ENCODE peak calls at places on chromosomes 13 and 19, in five cellular contexts. One of them, this sample, is unnamed.
A peak's percentile ranks its signal among the peaks of the same experiment; 100 is the strongest.

GRCh38 chr13:40341501-40341900 is 324.9 kb downstream of the FOXO1 start:
- DNase-seq in breast epithelium: no peak
- DNase-seq in smooth muscle cell of the brain vasculature: no peak
- DNase-seq in activated T-helper 1 cell treated with Interleukin-2 at 50 U/mL for 16 hours: no peak
- DNase-seq in type B pancreatic cell: no peak
- DNase-seq in this sample: no peak

GRCh38 chr19:46076951-46077814 is 36.4 kb upstream of the IGFL4 start:
- DNase-seq in breast epithelium: peak; percentile 47
- DNase-seq in smooth muscle cell of the brain vasculature: no peak
- DNase-seq in activated T-helper 1 cell treated with Interleukin-2 at 50 U/mL for 16 hours: no peak
- DNase-seq in type B pancreatic cell: peak; percentile 82
- DNase-seq in this sample: peak; percentile 93

GRCh38 chr13:67229438-67230242 is 496 bp downstream of the PCDH9 start:
- DNase-seq in breast epithelium: no peak
- DNase-seq in smooth muscle cell of the brain vasculature: no peak
- DNase-seq in activated T-helper 1 cell treated with Interleukin-2 at 50 U/mL for 16 hours: no peak
- DNase-seq in type B pancreatic cell: no peak
- DNase-seq in this sample: peak; percentile 16

GRCh38 chr13:100544866-100545683 is 43.5 kb downstream of the GGACT start:
- DNase-seq in breast epithelium: peak; percentile 80
- DNase-seq in smooth muscle cell of the brain vasculature: no peak
- DNase-seq in activated T-helper 1 cell treated with Interleukin-2 at 50 U/mL for 16 hours: no peak
- DNase-seq in type B pancreatic cell: peak; percentile 59
- DNase-seq in this sample: no peak

GRCh38 chr13:40406405-40407138 is 259.9 kb downstream of the FOXO1 start:
- DNase-seq in breast epithelium: no peak
- DNase-seq in smooth muscle cell of the brain vasculature: no peak
- DNase-seq in activated T-helper 1 cell treated with Interleukin-2 at 50 U/mL for 16 hours: no peak
- DNase-seq in type B pancreatic cell: no peak
- DNase-seq in this sample: no peak

GRCh38 chr19:5451494-5451893 is 3.7 kb upstream of the ZNRF4 start:
- DNase-seq in breast epithelium: no peak
- DNase-seq in smooth muscle cell of the brain vasculature: no peak
- DNase-seq in activated T-helper 1 cell treated with Interleukin-2 at 50 U/mL for 16 hours: no peak
- DNase-seq in type B pancreatic cell: no peak
- DNase-seq in this sample: no peak

GRCh38 chr19:30662211-30662861 is 290.2 kb downstream of the ZNF536 start:
- DNase-seq in breast epithelium: no peak
- DNase-seq in smooth muscle cell of the brain vasculature: no peak
- DNase-seq in activated T-helper 1 cell treated with Interleukin-2 at 50 U/mL for 16 hours: no peak
- DNase-seq in type B pancreatic cell: peak; percentile 47
- DNase-seq in this sample: no peak

GRCh38 chr13:20337894-20338551 is 105.9 kb upstream of the GJB6 start:
- DNase-seq in breast epithelium: no peak
- DNase-seq in smooth muscle cell of the brain vasculature: no peak
- DNase-seq in activated T-helper 1 cell treated with Interleukin-2 at 50 U/mL for 16 hours: no peak
- DNase-seq in type B pancreatic cell: no peak
- DNase-seq in this sample: no peak

GRCh38 chr19:44050740-44051653 is 839 bp upstream of the ZNF223 start:
- DNase-seq in breast epithelium: no peak
- DNase-seq in smooth muscle cell of the brain vasculature: no peak
- DNase-seq in activated T-helper 1 cell treated with Interleukin-2 at 50 U/mL for 16 hours: no peak
- DNase-seq in type B pancreatic cell: no peak
- DNase-seq in this sample: no peak

GRCh38 chr13:35190241-35190640 is 248.2 kb downstream of the NBEA start:
- DNase-seq in breast epithelium: no peak
- DNase-seq in smooth muscle cell of the brain vasculature: no peak
- DNase-seq in activated T-helper 1 cell treated with Interleukin-2 at 50 U/mL for 16 hours: no peak
- DNase-seq in type B pancreatic cell: no peak
- DNase-seq in this sample: no peak

GRCh38 chr13:36059366-36059765 is 71.8 kb downstream of the DCLK1 start:
- DNase-seq in breast epithelium: no peak
- DNase-seq in smooth muscle cell of the brain vasculature: no peak
- DNase-seq in activated T-helper 1 cell treated with Interleukin-2 at 50 U/mL for 16 hours: no peak
- DNase-seq in type B pancreatic cell: no peak
- DNase-seq in this sample: no peak

GRCh38 chr13:47901451-47901850 is 99.6 kb downstream of the SUCLA2 start:
- DNase-seq in breast epithelium: no peak
- DNase-seq in smooth muscle cell of the brain vasculature: peak; percentile 29
- DNase-seq in activated T-helper 1 cell treated with Interleukin-2 at 50 U/mL for 16 hours: no peak
- DNase-seq in type B pancreatic cell: no peak
- DNase-seq in this sample: no peak

GRCh38 chr13:51619614-51620013 is 35.4 kb downstream of the WDFY2 start:
- DNase-seq in breast epithelium: no peak
- DNase-seq in smooth muscle cell of the brain vasculature: no peak
- DNase-seq in activated T-helper 1 cell treated with Interleukin-2 at 50 U/mL for 16 hours: no peak
- DNase-seq in type B pancreatic cell: no peak
- DNase-seq in this sample: no peak

GRCh38 chr13:26310003-26310402 is 56.1 kb downstream of the CDK8 start:
- DNase-seq in breast epithelium: no peak
- DNase-seq in smooth muscle cell of the brain vasculature: no peak
- DNase-seq in activated T-helper 1 cell treated with Interleukin-2 at 50 U/mL for 16 hours: no peak
- DNase-seq in type B pancreatic cell: no peak
- DNase-seq in this sample: no peak

GRCh38 chr19:18299654-18300053 is 18.2 kb upstream of the JUND start:
- DNase-seq in breast epithelium: no peak
- DNase-seq in smooth muscle cell of the brain vasculature: no peak
- DNase-seq in activated T-helper 1 cell treated with Interleukin-2 at 50 U/mL for 16 hours: no peak
- DNase-seq in type B pancreatic cell: no peak
- DNase-seq in this sample: no peak

GRCh38 chr19:32719611-32720059 is at the start of gene TDRD12:
- DNase-seq in breast epithelium: no peak
- DNase-seq in smooth muscle cell of the brain vasculature: no peak
- DNase-seq in activated T-helper 1 cell treated with Interleukin-2 at 50 U/mL for 16 hours: no peak
- DNase-seq in type B pancreatic cell: no peak
- DNase-seq in this sample: peak; percentile 84

GRCh38 chr13:75986818-75987217 is 350.7 kb downstream of the LMO7 start:
- DNase-seq in breast epithelium: no peak
- DNase-seq in smooth muscle cell of the brain vasculature: no peak
- DNase-seq in activated T-helper 1 cell treated with Interleukin-2 at 50 U/mL for 16 hours: no peak
- DNase-seq in type B pancreatic cell: no peak
- DNase-seq in this sample: no peak

GRCh38 chr19:6947745-6948144 is 60.4 kb downstream of the ADGRE1 start:
- DNase-seq in breast epithelium: no peak
- DNase-seq in smooth muscle cell of the brain vasculature: no peak
- DNase-seq in activated T-helper 1 cell treated with Interleukin-2 at 50 U/mL for 16 hours: no peak
- DNase-seq in type B pancreatic cell: no peak
- DNase-seq in this sample: no peak

GRCh38 chr19:13748169-13748884 is 16.0 kb upstream of the MRI1 start:
- DNase-seq in breast epithelium: no peak
- DNase-seq in smooth muscle cell of the brain vasculature: no peak
- DNase-seq in activated T-helper 1 cell treated with Interleukin-2 at 50 U/mL for 16 hours: no peak
- DNase-seq in type B pancreatic cell: no peak
- DNase-seq in this sample: peak; percentile 58

GRCh38 chr19:49061445-49061844 is 3.2 kb downstream of the NTF4 start:
- DNase-seq in breast epithelium: no peak
- DNase-seq in smooth muscle cell of the brain vasculature: no peak
- DNase-seq in activated T-helper 1 cell treated with Interleukin-2 at 50 U/mL for 16 hours: no peak
- DNase-seq in type B pancreatic cell: no peak
- DNase-seq in this sample: peak; percentile 43

GRCh38 chr19:11091343-11092153 is 2.3 kb downstream of the LDLR start:
- DNase-seq in breast epithelium: peak; percentile 95
- DNase-seq in smooth muscle cell of the brain vasculature: no peak
- DNase-seq in activated T-helper 1 cell treated with Interleukin-2 at 50 U/mL for 16 hours: peak; percentile 34
- DNase-seq in type B pancreatic cell: no peak
- DNase-seq in this sample: peak; percentile 39

GRCh38 chr19:54803410-54803809 is at the start of gene KIR2DL4:
- DNase-seq in breast epithelium: no peak
- DNase-seq in smooth muscle cell of the brain vasculature: no peak
- DNase-seq in activated T-helper 1 cell treated with Interleukin-2 at 50 U/mL for 16 hours: no peak
- DNase-seq in type B pancreatic cell: no peak
- DNase-seq in this sample: no peak

GRCh38 chr13:26529441-26529840 is 28.0 kb upstream of the WASF3 start:
- DNase-seq in breast epithelium: no peak
- DNase-seq in smooth muscle cell of the brain vasculature: peak; percentile 46
- DNase-seq in activated T-helper 1 cell treated with Interleukin-2 at 50 U/mL for 16 hours: no peak
- DNase-seq in type B pancreatic cell: peak; percentile 73
- DNase-seq in this sample: peak; percentile 74